ENCODE peak calls at places on chromosomes 11 and 22, in six cellular contexts. One of them, this sample, is unnamed.

GRCh38 chr11:31823372-31824371 is 12.6 kb upstream of the PAX6 start:
- DNase-seq in left lung: no peak
- DNase-seq in uterus: no peak
- DNase-seq in GM12865: no peak
- DNase-seq in left ventricle myocardium inferior: no peak
- DNase-seq in iPS DF 6.9: no peak
- DNase-seq in this sample: no peak

GRCh38 chr11:1060885-1061616 is 13.6 kb upstream of the MUC2 start:
- DNase-seq in left ventricle myocardium inferior: no peak
- DNase-seq in GM12865: no peak
- DNase-seq in uterus: no peak
- DNase-seq in iPS DF 6.9: no peak
- DNase-seq in left lung: peak
- DNase-seq in this sample: peak

GRCh38 chr22:27420817-27421361 is 380.7 kb downstream of the MN1 start:
- DNase-seq in iPS DF 6.9: no peak
- DNase-seq in uterus: peak
- DNase-seq in left ventricle myocardium inferior: peak
- DNase-seq in GM12865: no peak
- DNase-seq in left lung: peak
- DNase-seq in this sample: peak

GRCh38 chr11:12701815-12702214 is 27.6 kb downstream of the TEAD1 start:
- DNase-seq in uterus: no peak
- DNase-seq in left ventricle myocardium inferior: no peak
- DNase-seq in GM12865: no peak
- DNase-seq in iPS DF 6.9: no peak
- DNase-seq in left lung: no peak
- DNase-seq in this sample: no peak

GRCh38 chr11:129694966-129695365 is 120.7 kb upstream of the TMEM45B start:
- DNase-seq in uterus: no peak
- DNase-seq in GM12865: no peak
- DNase-seq in iPS DF 6.9: no peak
- DNase-seq in left ventricle myocardium inferior: no peak
- DNase-seq in left lung: no peak
- DNase-seq in this sample: no peak

GRCh38 chr22:19811211-19811621 is 43.5 kb downstream of the GNB1L start:
- DNase-seq in iPS DF 6.9: no peak
- DNase-seq in left ventricle myocardium inferior: no peak
- DNase-seq in GM12865: no peak
- DNase-seq in left lung: no peak
- DNase-seq in uterus: no peak
- DNase-seq in this sample: no peak

GRCh38 chr11:15911377-15912044 is 444.8 kb downstream of the SOX6 start:
- DNase-seq in uterus: peak
- DNase-seq in left lung: no peak
- DNase-seq in left ventricle myocardium inferior: peak
- DNase-seq in GM12865: no peak
- DNase-seq in iPS DF 6.9: no peak
- DNase-seq in this sample: peak

GRCh38 chr22:39309881-39310714 is 9.3 kb downstream of the RPL3 start:
- DNase-seq in GM12865: peak
- DNase-seq in left lung: no peak
- DNase-seq in uterus: no peak
- DNase-seq in iPS DF 6.9: no peak
- DNase-seq in left ventricle myocardium inferior: no peak
- DNase-seq in this sample: peak

GRCh38 chr11:109864834-109865557 is 228.2 kb upstream of the ZC3H12C start:
- DNase-seq in uterus: no peak
- DNase-seq in left ventricle myocardium inferior: no peak
- DNase-seq in iPS DF 6.9: no peak
- DNase-seq in left lung: no peak
- DNase-seq in GM12865: peak
- DNase-seq in this sample: peak

GRCh38 chr22:37627091-37627490 is 12.4 kb upstream of the SH3BP1 start:
- DNase-seq in GM12865: no peak
- DNase-seq in iPS DF 6.9: no peak
- DNase-seq in left ventricle myocardium inferior: no peak
- DNase-seq in uterus: no peak
- DNase-seq in left lung: no peak
- DNase-seq in this sample: no peak

GRCh38 chr22:42930810-42931420 is 73.8 kb upstream of the ARFGAP3 start:
- DNase-seq in iPS DF 6.9: no peak
- DNase-seq in uterus: no peak
- DNase-seq in left ventricle myocardium inferior: peak
- DNase-seq in GM12865: peak
- DNase-seq in left lung: no peak
- DNase-seq in this sample: no peak

GRCh38 chr22:22941831-22942510 is 54.4 kb downstream of the IGLL5 start:
- DNase-seq in left lung: peak
- DNase-seq in GM12865: peak
- DNase-seq in iPS DF 6.9: no peak
- DNase-seq in uterus: peak
- DNase-seq in left ventricle myocardium inferior: no peak
- DNase-seq in this sample: no peak

GRCh38 chr22:22943521-22944267 is 56.1 kb downstream of the IGLL5 start:
- DNase-seq in GM12865: peak
- DNase-seq in uterus: no peak
- DNase-seq in left ventricle myocardium inferior: no peak
- DNase-seq in iPS DF 6.9: no peak
- DNase-seq in left lung: peak
- DNase-seq in this sample: no peak

GRCh38 chr22:22940961-22941605 is 53.5 kb downstream of the IGLL5 start:
- DNase-seq in GM12865: no peak
- DNase-seq in left lung: peak
- DNase-seq in uterus: peak
- DNase-seq in left ventricle myocardium inferior: no peak
- DNase-seq in iPS DF 6.9: no peak
- DNase-seq in this sample: no peak

GRCh38 chr22:22944268-22944985 is 56.8 kb downstream of the IGLL5 start:
- DNase-seq in iPS DF 6.9: no peak
- DNase-seq in uterus: no peak
- DNase-seq in GM12865: peak
- DNase-seq in left ventricle myocardium inferior: no peak
- DNase-seq in left lung: no peak
- DNase-seq in this sample: no peak

DNA sequence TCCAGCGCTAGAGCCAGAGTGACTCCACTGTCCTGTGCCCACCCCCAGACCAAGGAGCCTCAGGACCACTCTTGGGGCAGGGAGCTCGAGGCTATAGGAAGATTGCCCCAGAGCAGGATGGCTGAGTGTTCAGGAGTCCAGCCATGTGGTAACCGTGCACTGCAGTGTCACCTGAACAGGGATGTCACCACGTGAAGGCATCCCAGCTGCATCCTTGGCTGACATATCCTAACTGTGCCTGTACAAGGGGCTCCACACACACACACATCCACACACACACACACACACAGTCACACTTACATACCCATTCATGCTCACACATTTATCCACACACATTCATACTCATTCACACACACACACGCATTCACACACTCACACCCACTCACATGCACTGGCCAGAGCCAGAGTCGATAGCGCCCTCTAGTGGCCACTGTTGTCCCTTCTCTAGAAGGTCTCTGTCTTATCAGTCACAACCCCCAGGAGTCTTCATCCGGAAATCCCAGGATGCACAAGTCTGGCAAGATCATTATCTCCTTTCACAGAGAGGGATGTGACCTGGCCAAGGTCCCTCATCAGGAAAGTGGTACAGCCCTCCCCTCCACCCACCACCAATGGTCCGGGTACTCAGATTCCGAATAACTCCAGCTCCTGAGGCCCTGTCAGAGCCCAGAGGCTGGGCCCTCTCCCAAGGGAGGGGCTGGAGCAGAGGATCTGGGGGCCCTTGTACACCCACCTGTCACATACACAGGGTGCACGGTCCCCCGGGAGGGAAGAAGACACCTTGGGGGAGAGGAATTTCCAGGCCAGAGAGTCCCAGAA is 55.1 kb downstream of the IGLL5 start:
- DNase-seq in left ventricle myocardium inferior: peak
- DNase-seq in left lung: peak
- DNase-seq in iPS DF 6.9: peak
- DNase-seq in GM12865: peak
- DNase-seq in uterus: peak
- DNase-seq in this sample: peak
- H3K4me3 ChIP-seq in left ventricle myocardium inferior: no peak
- H3K4me3 ChIP-seq in left lung: no peak
- H3K4me3 ChIP-seq in iPS DF 6.9: no peak
- H3K4me3 ChIP-seq in GM12865: peak
- H3K4me3 ChIP-seq in uterus: no peak
- H3K4me3 ChIP-seq in this sample: no peak

GRCh38 chr11:118911880-118912741 is 13.6 kb downstream of the BCL9L start:
- DNase-seq in left ventricle myocardium inferior: peak
- DNase-seq in iPS DF 6.9: no peak
- DNase-seq in uterus: peak
- DNase-seq in left lung: peak
- DNase-seq in GM12865: peak
- DNase-seq in this sample: peak
- H3K4me3 ChIP-seq in left ventricle myocardium inferior: peak
- H3K4me3 ChIP-seq in iPS DF 6.9: peak
- H3K4me3 ChIP-seq in uterus: peak
- H3K4me3 ChIP-seq in left lung: no peak
- H3K4me3 ChIP-seq in GM12865: peak
- H3K4me3 ChIP-seq in this sample: no peak

GRCh38 chr11:122665882-122666281 is 10.4 kb downstream of the UBASH3B start:
- DNase-seq in GM12865: no peak
- DNase-seq in left ventricle myocardium inferior: no peak
- DNase-seq in left lung: no peak
- DNase-seq in uterus: no peak
- DNase-seq in iPS DF 6.9: no peak
- DNase-seq in this sample: no peak

GRCh38 chr11:122666743-122667142 is 11.2 kb downstream of the UBASH3B start:
- DNase-seq in left lung: no peak
- DNase-seq in left ventricle myocardium inferior: no peak
- DNase-seq in iPS DF 6.9: no peak
- DNase-seq in GM12865: no peak
- DNase-seq in uterus: no peak
- DNase-seq in this sample: no peak

GRCh38 chr11:122671270-122671906 is 15.9 kb downstream of the UBASH3B start:
- DNase-seq in GM12865: no peak
- DNase-seq in iPS DF 6.9: no peak
- DNase-seq in uterus: no peak
- DNase-seq in left ventricle myocardium inferior: peak
- DNase-seq in left lung: no peak
- DNase-seq in this sample: peak

GRCh38 chr11:122670131-122670530 is 14.6 kb downstream of the UBASH3B start:
- DNase-seq in iPS DF 6.9: no peak
- DNase-seq in uterus: no peak
- DNase-seq in GM12865: no peak
- DNase-seq in left lung: no peak
- DNase-seq in left ventricle myocardium inferior: no peak
- DNase-seq in this sample: no peak

GRCh38 chr11:122668562-122669090 is 13.1 kb downstream of the UBASH3B start:
- DNase-seq in GM12865: peak
- DNase-seq in left lung: no peak
- DNase-seq in uterus: no peak
- DNase-seq in iPS DF 6.9: no peak
- DNase-seq in left ventricle myocardium inferior: no peak
- DNase-seq in this sample: peak
- H3K4me3 ChIP-seq in GM12865: no peak
- H3K4me3 ChIP-seq in left lung: no peak
- H3K4me3 ChIP-seq in uterus: no peak
- H3K4me3 ChIP-seq in iPS DF 6.9: no peak
- H3K4me3 ChIP-seq in left ventricle myocardium inferior: no peak
- H3K4me3 ChIP-seq in this sample: no peak

GRCh38 chr11:77040401-77040777 is 6.2 kb downstream of the B3GNT6 start:
- DNase-seq in GM12865: no peak
- DNase-seq in uterus: no peak
- DNase-seq in iPS DF 6.9: no peak
- DNase-seq in left lung: no peak
- DNase-seq in left ventricle myocardium inferior: no peak
- DNase-seq in this sample: no peak
- H3K4me3 ChIP-seq in GM12865: no peak
- H3K4me3 ChIP-seq in uterus: no peak
- H3K4me3 ChIP-seq in iPS DF 6.9: no peak
- H3K4me3 ChIP-seq in left lung: no peak
- H3K4me3 ChIP-seq in left ventricle myocardium inferior: peak
- H3K4me3 ChIP-seq in this sample: no peak

DNA sequence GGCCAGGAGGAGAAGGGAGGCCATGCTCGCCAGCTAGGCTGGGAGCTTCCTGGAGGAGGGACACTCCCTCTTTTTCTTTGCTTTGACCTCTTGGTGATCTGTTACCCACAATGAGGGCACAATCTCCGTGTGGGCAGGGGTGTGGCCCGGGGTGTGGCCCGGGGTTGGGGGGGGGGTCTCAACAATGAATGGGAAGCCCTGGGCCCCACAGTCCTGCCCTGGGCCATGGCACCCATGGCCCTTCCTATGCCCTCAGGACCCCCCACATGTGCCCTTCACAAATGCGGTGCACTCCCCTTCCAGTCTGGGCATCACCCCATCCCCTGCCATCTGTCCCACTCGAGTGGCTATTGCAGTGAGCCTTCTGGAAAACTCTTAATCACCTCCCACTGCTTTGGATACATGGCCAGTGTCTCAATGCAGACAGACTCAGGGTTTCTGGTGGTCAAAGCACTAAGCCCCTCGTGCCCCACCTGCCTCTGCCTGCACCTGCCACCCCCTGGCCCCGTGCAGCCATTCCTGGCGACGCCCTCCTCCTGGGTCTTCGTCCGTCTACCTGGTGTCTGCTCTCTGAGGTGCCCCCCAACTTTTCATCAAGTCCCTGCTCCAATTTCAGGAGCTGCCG is 611.3 kb downstream of the TBC1D22A start:
- DNase-seq in GM12865: no peak
- DNase-seq in iPS DF 6.9: no peak
- DNase-seq in left ventricle myocardium inferior: no peak
- DNase-seq in left lung: no peak
- DNase-seq in uterus: peak
- DNase-seq in this sample: no peak
- H3K4me3 ChIP-seq in GM12865: no peak
- H3K4me3 ChIP-seq in iPS DF 6.9: no peak
- H3K4me3 ChIP-seq in left ventricle myocardium inferior: no peak
- H3K4me3 ChIP-seq in left lung: no peak
- H3K4me3 ChIP-seq in uterus: no peak
- H3K4me3 ChIP-seq in this sample: no peak